ENCODE peak calls at places on chromosome 2, in five cellular contexts. One of them, this sample, is unnamed.
A peak's percentile ranks its signal among the peaks of the same experiment; 100 is the strongest.

GRCh38 chr2:42063383-42064171 is 15.8 kb downstream of the PKDCC start:
- DNase-seq in left lung: no peak
- DNase-seq in sigmoid colon: no peak
- DNase-seq in tibial artery: no peak
- DNase-seq in heart right ventricle: no peak
- DNase-seq in this sample: no peak

GRCh38 chr2:111617299-111617803 is 266.6 kb downstream of the ANAPC1 start:
- DNase-seq in left lung: no peak
- DNase-seq in sigmoid colon: no peak
- DNase-seq in tibial artery: no peak
- DNase-seq in heart right ventricle: no peak
- DNase-seq in this sample: no peak

GRCh38 chr2:69381337-69381737 is 5.7 kb downstream of the GFPT1 start:
- DNase-seq in left lung: no peak
- DNase-seq in sigmoid colon: no peak
- DNase-seq in tibial artery: no peak
- DNase-seq in heart right ventricle: no peak
- DNase-seq in this sample: no peak

GRCh38 chr2:158317642-158318041 is 138.9 kb downstream of the CCDC148 start:
- DNase-seq in left lung: no peak
- DNase-seq in sigmoid colon: no peak
- DNase-seq in tibial artery: no peak
- DNase-seq in heart right ventricle: no peak
- DNase-seq in this sample: no peak

GRCh38 chr2:529425-529824 is 147.8 kb downstream of the TMEM18 start:
- DNase-seq in left lung: no peak
- DNase-seq in sigmoid colon: no peak
- DNase-seq in tibial artery: no peak
- DNase-seq in heart right ventricle: no peak
- DNase-seq in this sample: no peak

GRCh38 chr2:234725528-234726264 is 226.1 kb upstream of the SH3BP4 start:
- DNase-seq in left lung: no peak
- DNase-seq in sigmoid colon: no peak
- DNase-seq in tibial artery: no peak
- DNase-seq in heart right ventricle: no peak
- DNase-seq in this sample: no peak

GRCh38 chr2:238476258-238476657 is 49.5 kb downstream of the ASB1 start:
- DNase-seq in left lung: no peak
- DNase-seq in sigmoid colon: no peak
- DNase-seq in tibial artery: no peak
- DNase-seq in heart right ventricle: no peak
- DNase-seq in this sample: no peak

GRCh38 chr2:26605195-26605968 is 35.8 kb downstream of the CIB4 start:
- DNase-seq in left lung: no peak
- DNase-seq in sigmoid colon: peak; percentile 53
- DNase-seq in tibial artery: no peak
- DNase-seq in heart right ventricle: no peak
- DNase-seq in this sample: peak; percentile 33

GRCh38 chr2:220269421-220269820 is 642.0 kb downstream of the SLC4A3 start:
- DNase-seq in left lung: no peak
- DNase-seq in sigmoid colon: no peak
- DNase-seq in tibial artery: no peak
- DNase-seq in heart right ventricle: no peak
- DNase-seq in this sample: no peak

GRCh38 chr2:226117506-226118065 is 682.0 kb downstream of the IRS1 start:
- DNase-seq in left lung: no peak
- DNase-seq in sigmoid colon: no peak
- DNase-seq in tibial artery: no peak
- DNase-seq in heart right ventricle: no peak
- DNase-seq in this sample: no peak

GRCh38 chr2:206328979-206329378 is 54.5 kb downstream of the ZDBF2 start:
- DNase-seq in left lung: no peak
- DNase-seq in sigmoid colon: no peak
- DNase-seq in tibial artery: no peak
- DNase-seq in heart right ventricle: no peak
- DNase-seq in this sample: no peak

GRCh38 chr2:198000417-198000816 is 196.0 kb downstream of the PLCL1 start:
- DNase-seq in left lung: no peak
- DNase-seq in sigmoid colon: no peak
- DNase-seq in tibial artery: no peak
- DNase-seq in heart right ventricle: no peak
- DNase-seq in this sample: no peak

GRCh38 chr2:236112466-236112865 is 55.7 kb downstream of the GBX2 start:
- DNase-seq in left lung: no peak
- DNase-seq in sigmoid colon: no peak
- DNase-seq in tibial artery: no peak
- DNase-seq in heart right ventricle: no peak
- DNase-seq in this sample: peak; percentile 31

GRCh38 chr2:238722883-238723282 is 125.0 kb upstream of the TWIST2 start:
- DNase-seq in left lung: no peak
- DNase-seq in sigmoid colon: no peak
- DNase-seq in tibial artery: no peak
- DNase-seq in heart right ventricle: no peak
- DNase-seq in this sample: no peak

GRCh38 chr2:36479406-36479805 is 118.6 kb downstream of the FEZ2 start:
- DNase-seq in left lung: peak; percentile 70
- DNase-seq in sigmoid colon: no peak
- DNase-seq in tibial artery: no peak
- DNase-seq in heart right ventricle: no peak
- DNase-seq in this sample: no peak

GRCh38 chr2:139769633-139770032 is 989.4 kb upstream of the NXPH2 start:
- DNase-seq in left lung: no peak
- DNase-seq in sigmoid colon: no peak
- DNase-seq in tibial artery: no peak
- DNase-seq in heart right ventricle: no peak
- DNase-seq in this sample: no peak

GRCh38 chr2:151975460-151976414 is 123.1 kb downstream of the CACNB4 start:
- DNase-seq in left lung: no peak
- DNase-seq in sigmoid colon: no peak
- DNase-seq in tibial artery: no peak
- DNase-seq in heart right ventricle: no peak
- DNase-seq in this sample: no peak

GRCh38 chr2:241198381-241199282 is 10.2 kb downstream of the ANO7 start:
- DNase-seq in left lung: peak; percentile 65
- DNase-seq in sigmoid colon: no peak
- DNase-seq in tibial artery: no peak
- DNase-seq in heart right ventricle: no peak
- DNase-seq in this sample: no peak

GRCh38 chr2:86397989-86398388 is 43.2 kb upstream of the KDM3A start:
- DNase-seq in left lung: no peak
- DNase-seq in sigmoid colon: no peak
- DNase-seq in tibial artery: no peak
- DNase-seq in heart right ventricle: no peak
- DNase-seq in this sample: no peak

GRCh38 chr2:103167599-103167998 is 405.8 kb downstream of the TMEM182 start:
- DNase-seq in left lung: no peak
- DNase-seq in sigmoid colon: no peak
- DNase-seq in tibial artery: no peak
- DNase-seq in heart right ventricle: no peak
- DNase-seq in this sample: no peak

GRCh38 chr2:150620860-150621259 is 133.4 kb upstream of the RND3 start:
- DNase-seq in left lung: no peak
- DNase-seq in sigmoid colon: no peak
- DNase-seq in tibial artery: no peak
- DNase-seq in heart right ventricle: no peak
- DNase-seq in this sample: no peak

GRCh38 chr2:117537030-117537429 is 277.5 kb upstream of the DDX18 start:
- DNase-seq in left lung: no peak
- DNase-seq in sigmoid colon: no peak
- DNase-seq in tibial artery: no peak
- DNase-seq in heart right ventricle: no peak
- DNase-seq in this sample: no peak

GRCh38 chr2:84424152-84424551 is 34.9 kb downstream of the SUCLG1 start:
- DNase-seq in left lung: no peak
- DNase-seq in sigmoid colon: no peak
- DNase-seq in tibial artery: no peak
- DNase-seq in heart right ventricle: no peak
- DNase-seq in this sample: no peak

GRCh38 chr2:120470041-120470716 is 124.2 kb downstream of the INHBB start:
- DNase-seq in left lung: peak; percentile 89
- DNase-seq in sigmoid colon: peak; percentile 90
- DNase-seq in tibial artery: peak; percentile 92
- DNase-seq in heart right ventricle: no peak
- DNase-seq in this sample: peak; percentile 91

GRCh38 chr2:80303825-80304521 is 579 bp downstream of the LRRTM1 start:
- DNase-seq in left lung: peak; percentile 73
- DNase-seq in sigmoid colon: no peak
- DNase-seq in tibial artery: no peak
- DNase-seq in heart right ventricle: no peak
- DNase-seq in this sample: peak; percentile 60

GRCh38 chr2:200218645-200219044 is 87.8 kb upstream of the SPATS2L start:
- DNase-seq in left lung: no peak
- DNase-seq in sigmoid colon: no peak
- DNase-seq in tibial artery: no peak
- DNase-seq in heart right ventricle: no peak
- DNase-seq in this sample: no peak

GRCh38 chr2:3595985-3596384 is 1.1 kb downstream of the COLEC11 start:
- DNase-seq in left lung: no peak
- DNase-seq in sigmoid colon: no peak
- DNase-seq in tibial artery: no peak
- DNase-seq in heart right ventricle: no peak
- DNase-seq in this sample: no peak

GRCh38 chr2:33395660-33396249 is 80.7 kb upstream of the RASGRP3 start:
- DNase-seq in left lung: no peak
- DNase-seq in sigmoid colon: no peak
- DNase-seq in tibial artery: peak; percentile 42
- DNase-seq in heart right ventricle: peak; percentile 13
- DNase-seq in this sample: no peak

GRCh38 chr2:43445248-43445647 is 150.6 kb downstream of the THADA start:
- DNase-seq in left lung: no peak
- DNase-seq in sigmoid colon: no peak
- DNase-seq in tibial artery: peak; percentile 28
- DNase-seq in heart right ventricle: peak; percentile 23
- DNase-seq in this sample: no peak

GRCh38 chr2:63769915-63770314 is 71.8 kb upstream of the UGP2 start:
- DNase-seq in left lung: no peak
- DNase-seq in sigmoid colon: no peak
- DNase-seq in tibial artery: no peak
- DNase-seq in heart right ventricle: no peak
- DNase-seq in this sample: no peak

GRCh38 chr2:132670104-132670960 is at the start of gene LYPD1:
- DNase-seq in left lung: peak; percentile 78
- DNase-seq in sigmoid colon: peak; percentile 59
- DNase-seq in tibial artery: no peak
- DNase-seq in heart right ventricle: no peak
- DNase-seq in this sample: peak; percentile 67

GRCh38 chr2:240244543-240244942 is 104.1 kb upstream of the OTOS start:
- DNase-seq in left lung: no peak
- DNase-seq in sigmoid colon: peak; percentile 50
- DNase-seq in tibial artery: no peak
- DNase-seq in heart right ventricle: no peak
- DNase-seq in this sample: no peak

GRCh38 chr2:169237286-169237685 is 125.0 kb downstream of the LRP2 start:
- DNase-seq in left lung: no peak
- DNase-seq in sigmoid colon: no peak
- DNase-seq in tibial artery: no peak
- DNase-seq in heart right ventricle: no peak
- DNase-seq in this sample: no peak

GRCh38 chr2:120372816-120373215 is 26.9 kb downstream of the INHBB start:
- DNase-seq in left lung: no peak
- DNase-seq in sigmoid colon: no peak
- DNase-seq in tibial artery: no peak
- DNase-seq in heart right ventricle: no peak
- DNase-seq in this sample: no peak

GRCh38 chr2:222298000-222298310 is 843 bp downstream of the PAX3 start:
- DNase-seq in left lung: no peak
- DNase-seq in sigmoid colon: no peak
- DNase-seq in tibial artery: no peak
- DNase-seq in heart right ventricle: no peak
- DNase-seq in this sample: no peak
- H3K27me3 ChIP-seq in left lung: peaks cover 100% of the 10 kb centered on the region
- H3K27me3 ChIP-seq in sigmoid colon: peaks cover 98% of the 10 kb centered on the region
- H3K27me3 ChIP-seq in tibial artery: peaks cover 95% of the 10 kb centered on the region
- H3K27me3 ChIP-seq in heart right ventricle: peaks cover 98% of the 10 kb centered on the region
- H3K27me3 ChIP-seq in this sample: peaks cover 99% of the 10 kb centered on the region

GRCh38 chr2:24025264-24025663 is 15.4 kb downstream of the MFSD2B start:
- DNase-seq in left lung: no peak
- DNase-seq in sigmoid colon: no peak
- DNase-seq in tibial artery: no peak
- DNase-seq in heart right ventricle: no peak
- DNase-seq in this sample: no peak
- H3K27ac ChIP-seq in left lung: no peak overlapping the region
- H3K27ac ChIP-seq in sigmoid colon: no peak overlapping the region
- H3K27ac ChIP-seq in tibial artery: no peak overlapping the region
- H3K27ac ChIP-seq in heart right ventricle: no peak overlapping the region
- H3K27ac ChIP-seq in this sample: no peak overlapping the region

GRCh38 chr2:192148241-192148619 is 46.5 kb downstream of the TMEFF2 start:
- DNase-seq in left lung: no peak
- DNase-seq in sigmoid colon: no peak
- DNase-seq in tibial artery: no peak
- DNase-seq in heart right ventricle: no peak
- DNase-seq in this sample: no peak

GRCh38 chr2:192150166-192150565 is 44.6 kb downstream of the TMEFF2 start:
- DNase-seq in left lung: no peak
- DNase-seq in sigmoid colon: no peak
- DNase-seq in tibial artery: no peak
- DNase-seq in heart right ventricle: no peak
- DNase-seq in this sample: no peak

GRCh38 chr2:192146069-192147006 is 48.4 kb downstream of the TMEFF2 start:
- DNase-seq in left lung: no peak
- DNase-seq in sigmoid colon: no peak
- DNase-seq in tibial artery: no peak
- DNase-seq in heart right ventricle: no peak
- DNase-seq in this sample: no peak

GRCh38 chr2:192151848-192152247 is 42.9 kb downstream of the TMEFF2 start:
- DNase-seq in left lung: no peak
- DNase-seq in sigmoid colon: no peak
- DNase-seq in tibial artery: no peak
- DNase-seq in heart right ventricle: no peak
- DNase-seq in this sample: no peak

DNA sequence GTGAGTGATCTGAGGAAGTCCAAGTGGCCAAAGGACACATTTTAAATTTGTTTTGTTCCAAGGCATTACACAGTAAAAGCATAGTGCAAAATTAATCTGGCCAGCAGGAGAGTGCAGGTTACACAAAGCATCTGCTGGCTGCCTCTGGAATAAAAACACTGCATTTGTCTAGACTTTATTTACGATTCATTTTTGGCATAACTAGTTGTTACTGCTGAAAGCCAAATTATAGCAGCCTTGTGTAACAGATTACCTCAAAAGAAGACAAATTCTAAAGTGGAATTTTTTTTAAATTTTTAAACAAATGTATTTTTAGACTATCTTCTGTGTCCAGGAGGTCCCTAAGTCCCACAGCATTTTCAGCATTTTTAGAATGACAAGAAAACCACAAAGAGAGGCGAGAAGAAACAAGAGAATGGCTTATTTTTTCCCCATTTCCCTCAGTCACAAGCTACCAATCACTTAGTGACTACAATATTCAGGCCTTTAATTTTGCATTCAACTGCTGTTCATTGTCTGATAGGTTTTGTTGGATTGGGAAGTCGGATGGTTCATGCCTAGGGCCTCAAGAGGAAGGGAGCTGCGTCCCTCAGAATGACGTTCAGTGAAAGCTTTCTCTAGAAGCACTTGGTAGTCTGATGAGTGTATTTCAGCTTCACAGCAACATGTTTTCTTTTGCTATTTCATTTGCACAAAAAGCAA is 46.0 kb downstream of the TMEFF2 start:
- DNase-seq in left lung: no peak
- DNase-seq in sigmoid colon: no peak
- DNase-seq in tibial artery: no peak
- DNase-seq in heart right ventricle: no peak
- DNase-seq in this sample: no peak
- TF ChIP-seq CTCF in left lung: no peak
- TF ChIP-seq CTCF in sigmoid colon: peak; percentile 19
- TF ChIP-seq CTCF in tibial artery: peak; percentile 27
- TF ChIP-seq CTCF in heart right ventricle: no peak
- TF ChIP-seq CTCF in this sample: no peak

GRCh38 chr2:177668617-177669016 is 276.0 kb downstream of the AGPS start:
- DNase-seq in left lung: no peak
- DNase-seq in sigmoid colon: no peak
- DNase-seq in tibial artery: no peak
- DNase-seq in heart right ventricle: no peak
- DNase-seq in this sample: no peak
- H3K27me3 ChIP-seq in left lung: no peaks in the 10 kb centered on the region
- H3K27me3 ChIP-seq in sigmoid colon: no peaks in the 10 kb centered on the region
- H3K27me3 ChIP-seq in tibial artery: no peaks in the 10 kb centered on the region
- H3K27me3 ChIP-seq in heart right ventricle: no peaks in the 10 kb centered on the region
- H3K27me3 ChIP-seq in this sample: peaks cover 3% of the 10 kb centered on the region

This sample was measured in upper lobe of right lung.